ENCODE peak calls at places on chromosome 12, in nine cellular contexts. I is activated CD8-positive, alpha-beta memory T cell treated with anti-CD3 and anti-CD28 coated beads for 24 hours; T is sciatic nerve; Z is astrocyte of the cerebellum; U is aorta; W is renal cortical epithelial cell; L is adipocyte; A is stimulated activated CD4-positive, alpha-beta T cell treated with anti-CD3 and anti-CD28 coated beads, Interleukin-12 subunit alpha, Interleukin-12 subunit beta, amount 100 ng/mL, for 4 hours; P is HuH-7.5. H is an unnamed sample.
A peak's percentile ranks its signal among the peaks of the same experiment; 100 is the strongest.

GRCh38 chr12:49358548-49359141 is 8.6 kb upstream of the SPATS2 start:
- DNase-seq in I (peak; percentile 65), T (no peak), Z (peak; percentile 58), U (no peak), W (peak; percentile 83), L (peak; percentile 83), A (no peak), P (peak; percentile 55), H (peak; percentile 78)

GRCh38 chr12:15274561-15274967 is 47.7 kb upstream of the PTPRO start:
- DNase-seq in I (no peak), T (no peak), Z (no peak), U (no peak), W (peak; percentile 46), L (no peak), A (no peak), P (no peak), H (no peak)

GRCh38 chr12:9331218-9331626 is 123.0 kb upstream of the PZP start:
- DNase-seq in I (peak; percentile 91), T (peak; percentile 82), Z (peak; percentile 28), U (peak; percentile 68), W (peak; percentile 27), L (peak; percentile 77), A (peak; percentile 75), P (peak; percentile 54), H (no peak)

GRCh38 chr12:15837141-15837781 is 44.9 kb upstream of the STRAP start:
- DNase-seq in I (no peak), T (no peak), Z (peak; percentile 88), U (no peak), W (no peak), L (peak; percentile 17), A (no peak), P (no peak), H (no peak)

GRCh38 chr12:126404293-126404851 is 1339.1 kb downstream of the AACS start:
- DNase-seq in I (no peak), T (no peak), Z (no peak), U (no peak), W (peak; percentile 16), L (no peak), A (no peak), P (no peak), H (peak; percentile 84)

GRCh38 chr12:65603428-65604351 is 220.6 kb upstream of the HMGA2 start:
- DNase-seq in I (no peak), T (no peak), Z (peak; percentile 91), U (peak; percentile 50), W (peak; percentile 95), L (peak; percentile 84), A (no peak), P (no peak), H (peak; percentile 87)

GRCh38 chr12:62834971-62835547 is 99.9 kb downstream of the PPM1H start:
- DNase-seq in I (no peak), T (no peak), Z (peak; percentile 60), U (no peak), W (peak; percentile 84), L (peak; percentile 74), A (no peak), P (no peak), H (peak; percentile 97)

GRCh38 chr12:6384499-6385436 is 806 bp downstream of the LTBR start:
- DNase-seq in I (no peak), T (no peak), Z (no peak), U (peak; percentile 59), W (no peak), L (no peak), A (no peak), P (no peak), H (no peak)

GRCh38 chr12:51240971-51241370 is 2.3 kb downstream of the DAZAP2 start:
- DNase-seq in I (no peak), T (no peak), Z (no peak), U (no peak), W (no peak), L (peak; percentile 28), A (no peak), P (no peak), H (no peak)

GRCh38 chr12:95848575-95849388 is 10.0 kb upstream of the SNRPF start:
- DNase-seq in I (no peak), T (no peak), Z (no peak), U (no peak), W (peak; percentile 90), L (peak; percentile 56), A (no peak), P (no peak), H (peak; percentile 57)

GRCh38 chr12:65689508-65689907 is 134.8 kb upstream of the HMGA2 start:
- DNase-seq in I (no peak), T (no peak), Z (no peak), U (no peak), W (no peak), L (no peak), A (no peak), P (no peak), H (no peak)